ENCODE peak calls at places on chromosome 10, in eight cellular contexts. G is activated B cell treated with CpG ODN at 0.5 μM for 24 hours, X is GM23338, V is heart right ventricle, O is ovary, N is HFFc6, E is heart left ventricle, A is IMR-90. F is an unnamed sample.

GRCh38 chr10:11684717-11685645 is 57.2 kb upstream of the ECHDC3 start:
- DNase-seq in X (no peak), A (peak; percentile 86), O (peak; percentile 69), G (peak; percentile 69), N (peak; percentile 16), V (peak; percentile 66), E (peak; percentile 67), F (peak; percentile 74)

GRCh38 chr10:58384095-58384494 is 1.1 kb upstream of the TFAM start:
- DNase-seq in G (no peak), A (no peak), N (no peak), V (no peak), E (no peak), X (no peak), O (no peak), F (peak; percentile 49)

GRCh38 chr10:70053212-70053895 is 708 bp downstream of the MACROH2A2 start:
- DNase-seq in E (peak; percentile 50), V (peak; percentile 5), X (peak; percentile 70), O (peak; percentile 15), N (no peak), G (no peak), A (no peak), F (peak; percentile 42)

GRCh38 chr10:61397175-61397986 is 55.8 kb downstream of the TMEM26 start:
- DNase-seq in E (no peak), O (no peak), A (peak; percentile 48), X (no peak), V (no peak), G (no peak), N (no peak), F (no peak)

GRCh38 chr10:3889961-3890522 is 105.0 kb upstream of the KLF6 start:
- DNase-seq in A (peak; percentile 87), N (peak; percentile 35), E (no peak), G (no peak), X (peak; percentile 39), O (no peak), V (no peak), F (no peak)

GRCh38 chr10:18650618-18651017 is 769 bp downstream of the NSUN6 start:
- DNase-seq in X (no peak), O (no peak), N (no peak), G (no peak), V (no peak), A (no peak), E (no peak), F (no peak)

GRCh38 chr10:24208661-24209420 is at the start of gene KIAA1217:
- DNase-seq in O (peak; percentile 47), E (peak; percentile 66), N (no peak), V (peak; percentile 49), G (no peak), X (peak; percentile 63), A (peak; percentile 29), F (no peak)

GRCh38 chr10:30048768-30049507 is 10.4 kb downstream of the JCAD start:
- DNase-seq in O (no peak), X (no peak), E (no peak), V (peak; percentile 57), G (no peak), A (no peak), N (no peak), F (no peak)

GRCh38 chr10:104824378-104825006 is 183.4 kb downstream of the SORCS3 start:
- DNase-seq in A (no peak), X (peak; percentile 80), N (no peak), V (peak; percentile 24), O (peak; percentile 8), G (no peak), E (peak; percentile 23), F (peak; percentile 17)

GRCh38 chr10:17368708-17369272 is 85.6 kb downstream of the ST8SIA6 start:
- DNase-seq in E (no peak), N (no peak), O (no peak), A (no peak), G (no peak), V (no peak), X (no peak), F (no peak)

GRCh38 chr10:35488228-35488627 is 116.9 kb upstream of the GJD4 start:
- DNase-seq in N (no peak), V (no peak), O (no peak), X (no peak), A (no peak), E (no peak), G (no peak), F (no peak)

GRCh38 chr10:118594392-118595063 is 920 bp downstream of the PRLHR start:
- DNase-seq in O (peak; percentile 35), E (no peak), A (peak; percentile 21), G (no peak), V (no peak), X (peak; percentile 97), N (no peak), F (no peak)

GRCh38 chr10:68231916-68232315 is at the start of gene ATOH7:
- DNase-seq in A (peak; percentile 7), V (no peak), E (no peak), G (no peak), O (no peak), N (no peak), X (peak; percentile 66), F (no peak)

DNA sequence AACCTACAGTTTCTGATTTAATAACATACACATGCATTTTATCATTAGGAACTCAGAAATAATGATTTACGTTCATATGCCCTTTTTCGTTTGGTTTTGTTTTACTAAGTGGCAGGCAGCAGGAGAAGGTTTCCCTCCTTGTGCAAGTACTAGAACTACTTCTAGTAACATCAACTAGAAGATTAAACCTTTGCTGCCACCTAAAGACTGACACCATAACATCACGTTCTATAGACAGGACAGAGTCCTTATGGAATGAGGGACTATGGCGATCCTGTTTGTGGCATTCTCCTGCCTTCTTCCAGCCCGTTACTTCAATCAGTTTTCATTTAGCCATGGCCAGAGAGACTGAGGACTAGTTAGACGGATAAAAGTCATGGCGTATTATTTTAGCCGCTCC is 53.2 kb downstream of the GAD2 start:
- DNase-seq in A (no peak), X (peak; percentile 82), G (no peak), N (peak; percentile 6), V (no peak), E (no peak), O (no peak), F (peak; percentile 42)
- TF ChIP-seq CTCF in A (no peak), X (peak; percentile 71), G (no peak), N (peak; percentile 54), V (peak; percentile 38), E (peak; percentile 13), O (no peak), F (peak; percentile 46)

GRCh38 chr10:25641576-25641975 is 292.5 kb upstream of the MYO3A start:
- DNase-seq in X (no peak), V (no peak), G (no peak), N (no peak), A (no peak), O (no peak), E (no peak), F (no peak)

GRCh38 chr10:25642736-25643135 is 291.3 kb upstream of the MYO3A start:
- DNase-seq in A (no peak), O (no peak), E (no peak), X (no peak), V (no peak), G (no peak), N (no peak), F (no peak)

DNA sequence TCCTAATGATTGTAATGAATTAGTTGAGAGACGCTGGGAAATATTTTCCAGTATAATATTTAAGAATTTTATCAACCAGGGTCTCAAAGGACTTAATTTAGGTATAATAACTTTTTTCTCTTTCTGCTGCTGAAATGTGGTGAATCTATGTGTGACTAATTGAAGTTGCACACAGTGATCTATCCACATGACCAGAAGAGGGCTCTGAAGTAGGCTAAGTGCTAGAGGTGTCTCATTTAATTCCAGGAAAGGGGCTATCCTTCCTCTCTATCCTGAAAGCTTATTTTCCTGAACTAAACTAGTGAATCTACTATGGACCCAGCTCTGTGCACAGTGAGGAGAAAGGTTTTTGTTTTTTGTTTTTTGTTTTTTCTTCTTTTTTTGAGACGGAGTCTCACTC is 294.4 kb upstream of the MYO3A start:
- DNase-seq in A (no peak), V (no peak), X (no peak), G (no peak), O (no peak), N (no peak), E (no peak), F (no peak)
- TF ChIP-seq CTCF in A (no peak), V (no peak), X (no peak), G (no peak), O (no peak), N (no peak), E (no peak), F (no peak)

DNA sequence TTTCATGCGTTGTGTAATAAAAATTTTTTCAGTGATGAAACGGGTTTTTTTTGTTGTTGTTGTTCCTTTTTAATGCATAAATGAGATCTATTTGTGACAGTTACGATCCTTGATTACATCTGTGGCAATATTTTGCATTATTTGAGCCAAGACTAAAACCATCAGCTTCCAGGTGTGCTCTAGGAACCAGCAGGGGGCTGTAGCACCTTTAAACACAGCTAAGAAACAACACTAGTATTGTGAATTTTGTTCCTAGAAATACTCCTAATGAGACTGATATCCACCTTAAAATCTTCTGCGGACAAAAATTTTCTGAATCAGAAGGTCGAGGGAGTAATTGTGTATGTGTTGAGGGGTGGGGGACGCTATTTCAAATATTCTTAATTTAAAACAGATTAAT is 52.6 kb downstream of the FGFBP3 start:
- DNase-seq in G (no peak), N (no peak), A (no peak), E (no peak), X (peak; percentile 62), O (no peak), V (no peak), F (no peak)
- TF ChIP-seq CTCF in G (no peak), N (peak; percentile 59), A (no peak), E (no peak), X (peak; percentile 71), O (no peak), V (peak; percentile 38), F (peak; percentile 40)

GRCh38 chr10:1243486-1244182 is 187.4 kb downstream of the WDR37 start:
- DNase-seq in G (no peak), A (no peak), O (no peak), N (no peak), X (peak; percentile 34), V (no peak), E (no peak), F (no peak)
- TF ChIP-seq CTCF in G (no peak), A (no peak), O (no peak), N (no peak), X (peak; percentile 30), V (no peak), E (no peak), F (peak; percentile 18)

GRCh38 chr10:110872145-110872983 is 636 bp downstream of the PDCD4 start:
- DNase-seq in O (peak; percentile 69), X (peak; percentile 87), A (peak; percentile 81), G (peak; percentile 69), N (peak; percentile 53), E (peak; percentile 67), V (peak; percentile 72), F (peak; percentile 48)
- TF ChIP-seq CTCF in O (no peak), X (peak; percentile 12), A (peak; percentile 25), G (no peak), N (peak; percentile 66), E (peak; percentile 47), V (peak; percentile 48), F (peak; percentile 31)

GRCh38 chr10:1227505-1228402 is 171.6 kb downstream of the WDR37 start:
- DNase-seq in X (no peak), O (no peak), G (no peak), N (no peak), A (no peak), E (no peak), V (no peak), F (no peak)
- TF ChIP-seq CTCF in X (no peak), O (no peak), G (no peak), N (no peak), A (no peak), E (no peak), V (no peak), F (no peak)

F was measured in GM13977.